ENCODE peak calls at places on chromosomes 2 and 18, in five cellular contexts. One of them, this sample, is unnamed.

GRCh38 chr2:70403267-70404053 is 101.6 kb upstream of the FAM136A start:
- DNase-seq in ascending aorta: no peak
- DNase-seq in dorsolateral prefrontal cortex: no peak
- DNase-seq in endodermal cell: peak; percentile 56
- DNase-seq in omental fat pad: no peak
- DNase-seq in this sample: no peak

GRCh38 chr18:64791211-64791610 is 642.3 kb upstream of the LINC00305 start:
- DNase-seq in ascending aorta: no peak
- DNase-seq in dorsolateral prefrontal cortex: no peak
- DNase-seq in endodermal cell: no peak
- DNase-seq in omental fat pad: no peak
- DNase-seq in this sample: no peak

GRCh38 chr2:17518212-17519154 is at the start of gene RAD51AP2:
- DNase-seq in ascending aorta: peak; percentile 16
- DNase-seq in dorsolateral prefrontal cortex: peak; percentile 76
- DNase-seq in endodermal cell: peak; percentile 97
- DNase-seq in omental fat pad: peak; percentile 83
- DNase-seq in this sample: peak; percentile 59

GRCh38 chr18:6592522-6592921 is 137.0 kb upstream of the ARHGAP28 start:
- DNase-seq in ascending aorta: no peak
- DNase-seq in dorsolateral prefrontal cortex: no peak
- DNase-seq in endodermal cell: no peak
- DNase-seq in omental fat pad: no peak
- DNase-seq in this sample: no peak

GRCh38 chr2:106975641-106976040 is 89.7 kb upstream of the ST6GAL2 start:
- DNase-seq in ascending aorta: no peak
- DNase-seq in dorsolateral prefrontal cortex: no peak
- DNase-seq in endodermal cell: no peak
- DNase-seq in omental fat pad: no peak
- DNase-seq in this sample: no peak

GRCh38 chr2:125386074-125386473 is 1269.9 kb upstream of the GYPC start:
- DNase-seq in ascending aorta: no peak
- DNase-seq in dorsolateral prefrontal cortex: no peak
- DNase-seq in endodermal cell: peak; percentile 65
- DNase-seq in omental fat pad: no peak
- DNase-seq in this sample: no peak

GRCh38 chr2:204027105-204027504 is 90.5 kb downstream of the ICOS start:
- DNase-seq in ascending aorta: no peak
- DNase-seq in dorsolateral prefrontal cortex: no peak
- DNase-seq in endodermal cell: no peak
- DNase-seq in omental fat pad: no peak
- DNase-seq in this sample: no peak

GRCh38 chr18:76558881-76559667 is 64.0 kb upstream of the ZNF516 start:
- DNase-seq in ascending aorta: no peak
- DNase-seq in dorsolateral prefrontal cortex: no peak
- DNase-seq in endodermal cell: peak; percentile 33
- DNase-seq in omental fat pad: no peak
- DNase-seq in this sample: no peak

GRCh38 chr2:227824711-227825110 is 11.1 kb downstream of the CCL20 start:
- DNase-seq in ascending aorta: no peak
- DNase-seq in dorsolateral prefrontal cortex: no peak
- DNase-seq in endodermal cell: no peak
- DNase-seq in omental fat pad: no peak
- DNase-seq in this sample: no peak

GRCh38 chr18:77131100-77131651 is 1.4 kb downstream of the MBP start:
- DNase-seq in ascending aorta: no peak
- DNase-seq in dorsolateral prefrontal cortex: no peak
- DNase-seq in endodermal cell: no peak
- DNase-seq in omental fat pad: no peak
- DNase-seq in this sample: no peak

GRCh38 chr18:9433616-9434239 is 41.6 kb upstream of the RALBP1 start:
- DNase-seq in ascending aorta: no peak
- DNase-seq in dorsolateral prefrontal cortex: no peak
- DNase-seq in endodermal cell: no peak
- DNase-seq in omental fat pad: no peak
- DNase-seq in this sample: no peak

GRCh38 chr2:220460257-220460985 is 833.0 kb downstream of the SLC4A3 start:
- DNase-seq in ascending aorta: no peak
- DNase-seq in dorsolateral prefrontal cortex: no peak
- DNase-seq in endodermal cell: no peak
- DNase-seq in omental fat pad: no peak
- DNase-seq in this sample: no peak
- TF ChIP-seq CTCF in ascending aorta: no peak
- TF ChIP-seq CTCF in dorsolateral prefrontal cortex: no peak
- TF ChIP-seq CTCF in endodermal cell: peak; percentile 76
- TF ChIP-seq CTCF in omental fat pad: no peak
- TF ChIP-seq CTCF in this sample: no peak

DNA sequence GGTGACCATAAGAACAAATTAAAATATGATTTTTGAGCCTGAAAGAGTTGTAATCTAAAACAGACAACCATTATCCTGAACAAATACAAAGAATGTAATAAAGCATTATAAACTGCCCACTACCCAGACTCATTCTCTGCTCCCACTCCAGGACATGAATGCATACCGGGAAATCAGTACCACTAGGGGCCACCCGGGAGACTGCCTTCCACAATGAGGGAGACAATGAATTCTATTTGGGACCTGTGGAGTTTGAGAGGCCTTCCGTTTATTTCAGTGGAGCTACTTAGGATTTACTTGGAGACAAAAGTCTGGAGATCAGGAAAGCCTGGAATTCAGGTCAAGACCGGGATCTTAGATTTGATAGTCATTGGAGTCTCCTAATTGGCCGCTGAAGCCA is 50.0 kb downstream of the NAB1 start:
- DNase-seq in ascending aorta: no peak
- DNase-seq in dorsolateral prefrontal cortex: no peak
- DNase-seq in endodermal cell: peak; percentile 80
- DNase-seq in omental fat pad: no peak
- DNase-seq in this sample: no peak
- TF ChIP-seq CTCF in ascending aorta: no peak
- TF ChIP-seq CTCF in dorsolateral prefrontal cortex: no peak
- TF ChIP-seq CTCF in endodermal cell: peak; percentile 70
- TF ChIP-seq CTCF in omental fat pad: no peak
- TF ChIP-seq CTCF in this sample: no peak

GRCh38 chr18:59272971-59273935 is at the start of gene RAX:
- DNase-seq in ascending aorta: no peak
- DNase-seq in dorsolateral prefrontal cortex: no peak
- DNase-seq in endodermal cell: peak; percentile 96
- DNase-seq in omental fat pad: no peak
- DNase-seq in this sample: no peak
- TF ChIP-seq CTCF in ascending aorta: no peak
- TF ChIP-seq CTCF in dorsolateral prefrontal cortex: no peak
- TF ChIP-seq CTCF in endodermal cell: peak; percentile 81
- TF ChIP-seq CTCF in omental fat pad: no peak
- TF ChIP-seq CTCF in this sample: peak; percentile 6

GRCh38 chr2:192070099-192070498 is 124.6 kb downstream of the TMEFF2 start:
- DNase-seq in ascending aorta: no peak
- DNase-seq in dorsolateral prefrontal cortex: no peak
- DNase-seq in endodermal cell: no peak
- DNase-seq in omental fat pad: no peak
- DNase-seq in this sample: no peak
- TF ChIP-seq CTCF in ascending aorta: no peak
- TF ChIP-seq CTCF in dorsolateral prefrontal cortex: no peak
- TF ChIP-seq CTCF in endodermal cell: no peak
- TF ChIP-seq CTCF in omental fat pad: no peak
- TF ChIP-seq CTCF in this sample: no peak

GRCh38 chr18:23619388-23619873 is 33.1 kb upstream of the NPC1 start:
- DNase-seq in ascending aorta: no peak
- DNase-seq in dorsolateral prefrontal cortex: peak; percentile 47
- DNase-seq in endodermal cell: no peak
- DNase-seq in omental fat pad: no peak
- DNase-seq in this sample: no peak
- TF ChIP-seq CTCF in ascending aorta: no peak
- TF ChIP-seq CTCF in dorsolateral prefrontal cortex: no peak
- TF ChIP-seq CTCF in endodermal cell: no peak
- TF ChIP-seq CTCF in omental fat pad: no peak
- TF ChIP-seq CTCF in this sample: no peak

DNA sequence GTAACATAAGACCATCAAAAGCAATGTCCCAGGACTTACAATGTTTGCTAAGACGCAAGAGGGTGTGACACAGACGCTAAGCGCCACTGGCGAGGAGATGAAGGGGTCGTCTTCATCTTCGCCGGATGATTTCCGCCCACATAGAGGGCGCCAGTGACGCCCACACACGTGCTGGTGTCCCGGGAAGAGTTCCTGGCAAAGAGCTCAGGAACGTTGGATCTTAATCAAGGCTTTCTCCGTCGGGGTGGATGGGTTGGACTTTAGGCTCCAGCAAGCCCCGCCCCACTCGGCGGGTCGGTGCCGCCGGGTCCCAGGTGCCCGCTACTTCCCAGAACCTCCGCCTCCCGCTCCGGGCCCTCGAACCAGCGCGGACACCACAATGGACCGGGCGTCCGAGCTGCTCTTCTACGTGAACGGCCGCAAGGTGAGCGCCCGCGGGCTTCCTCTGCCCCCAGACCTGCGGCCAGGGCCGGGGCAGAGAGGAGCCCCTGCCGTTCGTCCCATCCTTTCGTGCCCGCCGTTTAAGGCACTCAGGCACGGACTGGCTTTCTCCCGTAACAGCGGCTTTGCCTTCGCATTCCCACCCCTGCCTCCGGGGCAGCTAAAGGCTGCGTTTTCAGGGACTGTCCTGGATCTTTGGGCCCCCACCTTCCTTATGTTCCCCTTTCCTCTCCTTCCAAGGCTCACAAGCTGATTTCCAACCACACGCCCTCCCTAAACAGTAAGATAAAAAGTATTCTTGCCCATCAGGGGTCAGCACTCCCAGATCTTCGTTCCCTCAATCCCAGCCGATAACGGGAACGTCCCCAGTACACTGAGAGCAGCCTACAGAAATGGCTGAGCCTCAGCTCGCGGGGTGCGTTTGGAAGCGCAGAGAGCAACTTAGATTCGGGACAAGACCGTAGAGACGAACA is at the start of gene AOX1:
- DNase-seq in ascending aorta: no peak
- DNase-seq in dorsolateral prefrontal cortex: peak; percentile 50
- DNase-seq in endodermal cell: peak; percentile 92
- DNase-seq in omental fat pad: peak; percentile 32
- DNase-seq in this sample: no peak
- TF ChIP-seq CTCF in ascending aorta: no peak
- TF ChIP-seq CTCF in dorsolateral prefrontal cortex: no peak
- TF ChIP-seq CTCF in endodermal cell: peak; percentile 41
- TF ChIP-seq CTCF in omental fat pad: no peak
- TF ChIP-seq CTCF in this sample: no peak

GRCh38 chr18:24254071-24254470 is 115.2 kb downstream of the CABYR start:
- DNase-seq in ascending aorta: no peak
- DNase-seq in dorsolateral prefrontal cortex: no peak
- DNase-seq in endodermal cell: no peak
- DNase-seq in omental fat pad: no peak
- DNase-seq in this sample: no peak

GRCh38 chr18:24244698-24245097 is 105.8 kb downstream of the CABYR start:
- DNase-seq in ascending aorta: no peak
- DNase-seq in dorsolateral prefrontal cortex: no peak
- DNase-seq in endodermal cell: no peak
- DNase-seq in omental fat pad: no peak
- DNase-seq in this sample: no peak

GRCh38 chr18:24246143-24246542 is 107.3 kb downstream of the CABYR start:
- DNase-seq in ascending aorta: no peak
- DNase-seq in dorsolateral prefrontal cortex: no peak
- DNase-seq in endodermal cell: no peak
- DNase-seq in omental fat pad: no peak
- DNase-seq in this sample: no peak

GRCh38 chr18:24248359-24248758 is 109.5 kb downstream of the CABYR start:
- DNase-seq in ascending aorta: no peak
- DNase-seq in dorsolateral prefrontal cortex: no peak
- DNase-seq in endodermal cell: no peak
- DNase-seq in omental fat pad: no peak
- DNase-seq in this sample: no peak

DNA sequence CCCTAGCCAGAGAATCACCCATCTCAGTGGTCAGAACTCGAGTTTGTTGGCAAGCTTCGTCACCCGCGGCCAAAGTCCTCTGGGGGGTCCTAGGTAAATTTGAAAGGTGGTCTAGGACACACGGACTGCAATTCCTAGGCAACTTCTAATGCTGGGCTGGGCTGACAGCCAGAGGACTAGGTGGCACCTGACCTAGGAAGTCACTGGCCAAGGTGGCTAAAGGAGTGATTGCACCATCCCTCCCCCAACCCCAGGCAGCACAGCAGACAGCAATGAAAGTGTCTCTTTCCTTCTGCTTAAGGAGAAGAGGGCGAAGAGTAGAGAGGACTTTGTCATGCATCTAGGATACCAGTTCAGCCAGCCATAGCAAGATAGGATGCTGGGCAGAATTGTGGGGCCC is 110.9 kb downstream of the CABYR start:
- DNase-seq in ascending aorta: no peak
- DNase-seq in dorsolateral prefrontal cortex: no peak
- DNase-seq in endodermal cell: no peak
- DNase-seq in omental fat pad: no peak
- DNase-seq in this sample: no peak
- TF ChIP-seq CTCF in ascending aorta: no peak
- TF ChIP-seq CTCF in dorsolateral prefrontal cortex: no peak
- TF ChIP-seq CTCF in endodermal cell: no peak
- TF ChIP-seq CTCF in omental fat pad: no peak
- TF ChIP-seq CTCF in this sample: no peak

GRCh38 chr2:186255823-186256222 is 230.2 kb upstream of the ZC3H15 start:
- DNase-seq in ascending aorta: no peak
- DNase-seq in dorsolateral prefrontal cortex: no peak
- DNase-seq in endodermal cell: peak; percentile 82
- DNase-seq in omental fat pad: no peak
- DNase-seq in this sample: no peak

GRCh38 chr2:186254759-186255158 is 231.3 kb upstream of the ZC3H15 start:
- DNase-seq in ascending aorta: no peak
- DNase-seq in dorsolateral prefrontal cortex: no peak
- DNase-seq in endodermal cell: no peak
- DNase-seq in omental fat pad: no peak
- DNase-seq in this sample: no peak

GRCh38 chr2:186256540-186256939 is 229.5 kb upstream of the ZC3H15 start:
- DNase-seq in ascending aorta: no peak
- DNase-seq in dorsolateral prefrontal cortex: no peak
- DNase-seq in endodermal cell: no peak
- DNase-seq in omental fat pad: no peak
- DNase-seq in this sample: no peak
- TF ChIP-seq CTCF in ascending aorta: peak; percentile 20
- TF ChIP-seq CTCF in dorsolateral prefrontal cortex: peak; percentile 37
- TF ChIP-seq CTCF in endodermal cell: peak; percentile 74
- TF ChIP-seq CTCF in omental fat pad: no peak
- TF ChIP-seq CTCF in this sample: no peak